ENCODE peak calls at places on chromosomes 12 and 14, in four cellular contexts. Q is HCT116, Y is Peyer's patch, X is sigmoid colon. H is an unnamed sample.
A peak's percentile ranks its signal among the peaks of the same experiment; 100 is the strongest.

GRCh38 chr12:76244298-76244697 is 103.9 kb downstream of the BBS10 start:
- DNase-seq in Q (no peak), Y (no peak), X (no peak), H (no peak)

GRCh38 chr14:33711761-33712160 is 239.1 kb downstream of the EGLN3 start:
- DNase-seq in Q (no peak), Y (no peak), X (no peak), H (no peak)

GRCh38 chr12:93042283-93042682 is 113.2 kb upstream of the EEA1 start:
- DNase-seq in Q (no peak), Y (no peak), X (no peak), H (no peak)

GRCh38 chr14:23182372-23183014 is 967 bp downstream of the SLC7A8 start:
- DNase-seq in Q (peak; percentile 12), Y (peak; percentile 82), X (no peak), H (peak; percentile 42)

GRCh38 chr12:79643821-79644220 is 46.9 kb downstream of the PAWR start:
- DNase-seq in Q (no peak), Y (no peak), X (no peak), H (no peak)

GRCh38 chr14:81268016-81268416 is 47.3 kb upstream of the GTF2A1 start:
- DNase-seq in Q (no peak), Y (no peak), X (no peak), H (no peak)

GRCh38 chr14:65432361-65432948 is 19.9 kb downstream of the FUT8 start:
- DNase-seq in Q (no peak), Y (no peak), X (no peak), H (no peak)

GRCh38 chr12:30134229-30134628 is 350.5 kb upstream of the TMTC1 start:
- DNase-seq in Q (peak; percentile 3), Y (no peak), X (no peak), H (no peak)

GRCh38 chr14:105146976-105147700 is 21.4 kb downstream of the JAG2 start:
- DNase-seq in Q (no peak), Y (no peak), X (peak; percentile 53), H (no peak)

GRCh38 chr14:78764240-78764639 is 594.1 kb downstream of the NRXN3 start:
- DNase-seq in Q (no peak), Y (no peak), X (no peak), H (no peak)

GRCh38 chr14:64272019-64272418 is 22.2 kb downstream of the ESR2 start:
- DNase-seq in Q (no peak), Y (no peak), X (no peak), H (no peak)

GRCh38 chr12:14904854-14905253 is 19.2 kb upstream of the MGP start:
- DNase-seq in Q (no peak), Y (no peak), X (no peak), H (no peak)

GRCh38 chr12:44381341-44381740 is 494.8 kb downstream of the NELL2 start:
- DNase-seq in Q (no peak), Y (no peak), X (no peak), H (peak; percentile 56)

GRCh38 chr14:68986225-68986624 is 7.1 kb upstream of the ACTN1 start:
- DNase-seq in Q (no peak), Y (no peak), X (no peak), H (no peak)

GRCh38 chr12:98916106-98916505 is 271.0 kb downstream of the APAF1 start:
- DNase-seq in Q (no peak), Y (no peak), X (no peak), H (no peak)

DNA sequence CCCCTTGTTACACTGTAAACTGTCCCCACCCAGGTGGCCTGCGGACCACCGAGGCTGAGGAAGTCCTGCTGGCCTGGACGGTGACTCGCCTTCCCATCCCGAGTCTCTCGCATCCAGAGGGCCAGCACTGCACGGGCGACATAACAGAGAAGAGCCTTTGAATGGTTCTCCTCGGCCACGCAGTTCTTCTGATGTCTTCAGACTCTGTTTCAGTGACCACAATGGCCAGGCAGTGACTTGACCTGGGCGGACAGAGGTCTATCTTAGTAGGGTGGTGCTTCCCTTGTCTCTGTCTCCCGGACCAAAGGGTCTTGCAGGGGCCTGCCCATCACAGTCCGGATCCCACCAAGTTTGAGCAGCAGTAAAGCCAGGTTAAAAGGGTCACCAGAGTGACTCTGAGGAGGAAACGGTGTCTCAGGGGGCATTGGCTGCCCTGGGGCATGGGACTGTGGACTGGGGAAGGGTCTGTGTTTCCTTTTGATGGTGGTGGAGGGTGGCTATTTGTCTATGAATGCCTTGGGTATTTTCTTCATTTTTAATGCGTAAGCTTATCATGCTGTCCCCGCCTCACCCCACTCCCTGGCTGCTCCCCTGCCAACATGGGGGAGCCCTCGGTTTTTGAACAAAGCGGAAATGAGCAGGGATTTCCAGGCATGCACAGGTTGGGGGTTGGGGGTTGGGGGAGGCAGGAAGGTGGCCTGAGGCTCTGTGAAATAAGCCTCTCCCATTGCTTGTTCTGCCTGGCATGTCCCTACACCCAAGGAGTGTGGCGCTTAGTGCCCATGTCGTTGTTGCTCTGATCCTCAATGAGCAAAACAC is 10.3 kb downstream of the KRT85 start:
- DNase-seq in Q (no peak), Y (peak; percentile 36), X (no peak), H (no peak)
- TF ChIP-seq CTCF in Q (no peak), Y (no peak), X (no peak), H (no peak)

GRCh38 chr14:100140452-100141132 is 18.9 kb downstream of the DEGS2 start:
- DNase-seq in Q (no peak), Y (no peak), X (no peak), H (peak; percentile 53)
- TF ChIP-seq CTCF in Q (peak; percentile 43), Y (peak; percentile 13), X (no peak), H (peak; percentile 19)

GRCh38 chr12:121003650-121004049 is 12.6 kb downstream of the C12orf43 start:
- DNase-seq in Q (no peak), Y (no peak), X (no peak), H (no peak)
- TF ChIP-seq CTCF in Q (peak; percentile 41), Y (peak; percentile 17), X (no peak), H (no peak)

GRCh38 chr12:48279601-48280000 is 71.1 kb downstream of the ZNF641 start:
- DNase-seq in Q (no peak), Y (no peak), X (no peak), H (no peak)
- TF ChIP-seq CTCF in Q (no peak), Y (no peak), X (no peak), H (no peak)

GRCh38 chr14:77126074-77126325 is 15.6 kb downstream of the ZDHHC22 start:
- DNase-seq in Q (no peak), Y (no peak), X (no peak), H (no peak)

GRCh38 chr14:77126461-77126990 is 15.1 kb downstream of the ZDHHC22 start:
- DNase-seq in Q (no peak), Y (no peak), X (no peak), H (no peak)

GRCh38 chr14:77123381-77124344 is 17.9 kb downstream of the ZDHHC22 start:
- DNase-seq in Q (peak; percentile 70), Y (peak; percentile 93), X (no peak), H (no peak)

GRCh38 chr14:77125275-77126073 is 16.1 kb downstream of the ZDHHC22 start:
- DNase-seq in Q (no peak), Y (peak; percentile 42), X (no peak), H (no peak)

GRCh38 chr14:77124345-77125274 is 17.0 kb downstream of the ZDHHC22 start:
- DNase-seq in Q (no peak), Y (peak; percentile 83), X (no peak), H (peak; percentile 65)
- TF ChIP-seq CTCF in Q (no peak), Y (peak; percentile 52), X (peak; percentile 78), H (peak; percentile 76)

GRCh38 chr12:7937867-7938506 is 2.0 kb upstream of the SLC2A3 start:
- DNase-seq in Q (no peak), Y (no peak), X (no peak), H (no peak)
- TF ChIP-seq CTCF in Q (peak; percentile 53), Y (peak; percentile 7), X (peak; percentile 9), H (no peak)

DNA sequence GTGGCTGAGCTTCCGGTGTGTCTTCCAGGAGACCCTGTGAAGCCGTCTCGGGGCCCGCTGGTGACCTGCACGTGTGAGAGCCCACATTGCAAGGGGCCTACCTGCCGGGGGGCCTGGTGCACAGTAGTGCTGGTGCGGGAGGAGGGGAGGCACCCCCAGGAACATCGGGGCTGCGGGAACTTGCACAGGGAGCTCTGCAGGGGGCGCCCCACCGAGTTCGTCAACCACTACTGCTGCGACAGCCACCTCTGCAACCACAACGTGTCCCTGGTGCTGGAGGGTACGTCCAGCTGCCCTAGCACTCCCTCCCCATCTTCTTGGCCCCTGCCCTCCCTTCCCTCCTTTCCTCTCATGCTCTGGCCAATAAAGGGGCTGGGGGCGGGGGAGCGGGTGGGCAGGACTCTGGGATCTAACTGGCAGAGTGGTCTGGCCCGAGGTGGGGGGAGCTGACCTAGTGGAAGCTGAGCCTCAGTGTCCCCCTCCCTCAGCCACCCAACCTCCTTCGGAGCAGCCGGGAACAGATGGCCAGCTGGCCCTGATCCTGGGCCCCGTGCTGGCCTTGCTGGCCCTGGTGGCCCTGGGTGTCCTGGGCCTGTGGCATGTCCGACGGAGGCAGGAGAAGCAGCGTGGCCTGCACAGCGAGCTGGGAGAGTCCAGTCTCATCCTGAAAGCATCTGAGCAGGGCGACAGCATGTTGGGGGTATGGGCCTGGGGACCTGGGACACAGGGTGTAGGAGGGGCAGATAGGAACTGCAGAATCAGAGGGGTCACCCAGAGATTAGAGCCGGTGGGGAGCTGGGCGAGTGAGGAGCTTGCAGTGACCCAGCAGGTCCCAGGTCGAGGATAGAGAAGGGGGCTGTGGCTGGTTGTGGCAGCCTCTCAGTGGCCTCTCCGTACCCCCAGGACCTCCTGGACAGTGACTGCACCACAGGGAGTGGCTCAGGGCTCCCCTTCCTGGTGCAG is 6.0 kb downstream of the ACVRL1 start:
- DNase-seq in Q (no peak), Y (peak; percentile 42), X (peak; percentile 64), H (no peak)
- TF ChIP-seq CTCF in Q (peak; percentile 39), Y (no peak), X (no peak), H (no peak)